ENCODE peak calls at places on chromosomes 6 and 20, in five cellular contexts. T is HEK293T, R is SK-N-SH, U is HepG2, I is K562. M is an unnamed sample.

GRCh38 chr20:3871549-3872265 is 17.5 kb upstream of the PANK2 start:
- DNase-seq in T (no peak), R (no peak), U (peak; percentile 44), I (peak; percentile 30), M (no peak)

GRCh38 chr20:11159728-11160127 is 485.9 kb upstream of the JAG1 start:
- DNase-seq in T (no peak), R (no peak), U (no peak), I (no peak), M (peak; percentile 23)

GRCh38 chr6:164124473-164124872 is 710.0 kb downstream of the QKI start:
- DNase-seq in T (no peak), R (no peak), U (no peak), I (no peak), M (no peak)

GRCh38 chr6:31907158-31907813 is 5.4 kb upstream of the ZBTB12 start:
- DNase-seq in T (no peak), R (no peak), U (peak; percentile 86), I (no peak), M (no peak)

GRCh38 chr6:7765575-7766325 is 39.9 kb downstream of the BMP6 start:
- DNase-seq in T (no peak), R (no peak), U (no peak), I (no peak), M (no peak)

GRCh38 chr6:43941174-43941573 is 171.2 kb downstream of the VEGFA start:
- DNase-seq in T (no peak), R (no peak), U (no peak), I (no peak), M (no peak)

GRCh38 chr6:119467478-119468081 is 118.0 kb upstream of the MAN1A1 start:
- DNase-seq in T (no peak), R (no peak), U (no peak), I (no peak), M (no peak)

GRCh38 chr6:76682842-76683241 is 610.4 kb upstream of the IMPG1 start:
- DNase-seq in T (peak; percentile 6), R (no peak), U (peak; percentile 2), I (no peak), M (no peak)

GRCh38 chr20:37615507-37616425 is 78.1 kb upstream of the CTNNBL1 start:
- DNase-seq in T (peak; percentile 64), R (peak; percentile 53), U (peak; percentile 62), I (peak; percentile 69), M (no peak)

GRCh38 chr6:1678966-1679690 is 69.4 kb downstream of the FOXC1 start:
- DNase-seq in T (no peak), R (no peak), U (peak; percentile 68), I (no peak), M (no peak)

GRCh38 chr6:31139599-31139998 is 733 bp upstream of the PSORS1C2 start:
- DNase-seq in T (no peak), R (no peak), U (no peak), I (no peak), M (no peak)

GRCh38 chr6:5151955-5152401 is 66.8 kb downstream of the PPP1R3G start:
- DNase-seq in T (no peak), R (no peak), U (no peak), I (no peak), M (no peak)

GRCh38 chr6:139556532-139556931 is 182.1 kb upstream of the CITED2 start:
- DNase-seq in T (no peak), R (no peak), U (no peak), I (no peak), M (no peak)

GRCh38 chr6:144350176-144350575 is 65.0 kb downstream of the UTRN start:
- DNase-seq in T (no peak), R (no peak), U (no peak), I (no peak), M (no peak)

GRCh38 chr20:47273591-47274235 is 82.8 kb downstream of the ZMYND8 start:
- DNase-seq in T (no peak), R (no peak), U (no peak), I (no peak), M (no peak)

GRCh38 chr20:39082686-39083085 is 120.5 kb downstream of the DHX35 start:
- DNase-seq in T (no peak), R (no peak), U (no peak), I (no peak), M (no peak)

GRCh38 chr6:104473021-104473429 is 386.7 kb downstream of the HACE1 start:
- DNase-seq in T (no peak), R (no peak), U (no peak), I (no peak), M (no peak)

GRCh38 chr20:8808180-8808535 is 260.7 kb upstream of the PLCB4 start:
- DNase-seq in T (no peak), R (no peak), U (no peak), I (no peak), M (no peak)

GRCh38 chr20:63130654-63131577 is 85.0 kb downstream of the YTHDF1 start:
- DNase-seq in T (no peak), R (no peak), U (no peak), I (no peak), M (no peak)

GRCh38 chr20:50449789-50450492 is 60.2 kb upstream of the PTPN1 start:
- DNase-seq in T (no peak), R (no peak), U (no peak), I (no peak), M (peak; percentile 40)

GRCh38 chr20:24985802-24986201 is 6.7 kb downstream of the APMAP start:
- DNase-seq in T (no peak), R (no peak), U (no peak), I (no peak), M (no peak)

GRCh38 chr6:137589067-137589848 is 95.1 kb upstream of the OLIG3 start:
- DNase-seq in T (peak; percentile 53), R (peak; percentile 29), U (peak; percentile 92), I (peak; percentile 69), M (peak; percentile 74)

GRCh38 chr20:38764563-38765355 is 16.5 kb downstream of the ACTR5 start:
- DNase-seq in T (no peak), R (no peak), U (peak; percentile 35), I (no peak), M (no peak)

GRCh38 chr6:25991785-25992412 is 29.3 kb downstream of the TRIM38 start:
- DNase-seq in T (peak; percentile 38), R (peak; percentile 74), U (peak; percentile 64), I (peak; percentile 77), M (peak; percentile 48)

GRCh38 chr6:64411226-64411625 is 775.6 kb downstream of the PHF3 start:
- DNase-seq in T (no peak), R (no peak), U (no peak), I (no peak), M (no peak)

GRCh38 chr6:163943647-163944395 is 529.3 kb downstream of the QKI start:
- DNase-seq in T (no peak), R (no peak), U (no peak), I (no peak), M (no peak)

GRCh38 chr6:680204-680603 is 12.7 kb downstream of the EXOC2 start:
- DNase-seq in T (no peak), R (no peak), U (no peak), I (no peak), M (no peak)

GRCh38 chr6:4599924-4600323 is 176.3 kb upstream of the CDYL start:
- DNase-seq in T (no peak), R (no peak), U (peak; percentile 28), I (no peak), M (no peak)

GRCh38 chr20:48682529-48683385 is 145.0 kb downstream of the PREX1 start:
- DNase-seq in T (peak; percentile 41), R (peak; percentile 93), U (peak; percentile 60), I (peak; percentile 68), M (no peak)

GRCh38 chr20:24998631-24999445 is 6.3 kb upstream of the APMAP start:
- DNase-seq in T (no peak), R (no peak), U (no peak), I (no peak), M (no peak)

GRCh38 chr6:151254451-151255081 is 14.8 kb downstream of the AKAP12 start:
- DNase-seq in T (no peak), R (no peak), U (no peak), I (no peak), M (no peak)

GRCh38 chr6:161373905-161374451 is 100.1 kb upstream of the AGPAT4 start:
- DNase-seq in T (peak; percentile 76), R (peak; percentile 78), U (peak; percentile 53), I (peak; percentile 78), M (no peak)

GRCh38 chr6:15330174-15330934 is 84.5 kb downstream of the JARID2 start:
- DNase-seq in T (no peak), R (no peak), U (no peak), I (no peak), M (no peak)
- TF ChIP-seq FOXM1 in T (no peak), R (no peak), U (no peak), I (no peak), M (no peak)

DNA sequence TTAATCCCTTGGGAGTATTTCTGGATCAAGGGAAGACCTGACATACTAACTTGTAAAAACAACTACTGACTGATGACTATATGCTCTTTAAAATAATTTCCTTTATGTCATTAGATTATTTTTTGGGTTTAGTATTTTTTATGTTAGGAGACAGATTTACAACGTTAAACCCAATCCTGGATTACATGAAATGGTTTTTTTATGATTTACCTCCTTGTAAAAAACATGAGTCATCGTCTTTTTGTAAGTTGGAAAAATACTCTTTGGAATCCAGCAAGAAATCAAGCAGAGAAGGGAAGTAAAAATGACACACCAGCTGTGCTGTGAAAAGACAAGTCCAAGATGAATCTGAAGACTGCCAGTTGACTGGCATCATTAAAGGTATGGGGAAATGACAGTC is 6.7 kb downstream of the STK4 start:
- DNase-seq in T (no peak), R (no peak), U (no peak), I (no peak), M (no peak)
- TF ChIP-seq FOXM1 in T (no peak), R (no peak), U (no peak), I (no peak), M (no peak)

DNA sequence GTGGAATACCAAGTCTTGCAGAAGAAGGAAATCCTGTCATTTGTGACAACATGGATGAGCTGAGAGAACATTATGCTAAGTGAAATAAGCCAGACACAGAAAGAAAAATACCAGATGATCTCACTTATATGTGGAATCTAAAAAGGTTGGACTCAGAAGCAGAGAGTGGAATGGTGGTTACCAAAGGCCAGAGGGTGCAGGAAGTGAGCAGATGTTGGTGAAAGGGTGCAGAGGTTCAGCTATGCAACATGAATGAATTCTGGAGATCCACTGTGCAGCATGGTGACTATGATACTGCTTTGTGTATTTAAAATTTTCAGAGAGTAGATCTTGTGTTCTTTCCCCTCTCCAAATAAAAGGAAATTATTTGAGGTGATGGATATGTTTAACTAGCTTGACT is 10.9 kb upstream of the SLC22A1 start:
- DNase-seq in T (no peak), R (no peak), U (no peak), I (no peak), M (no peak)
- TF ChIP-seq FOXM1 in T (no peak), R (no peak), U (no peak), I (no peak), M (no peak)

GRCh38 chr6:81612136-81612535 is 140.3 kb downstream of the TENT5A start:
- DNase-seq in T (no peak), R (no peak), U (no peak), I (no peak), M (no peak)

GRCh38 chr6:81608776-81609175 is 143.7 kb downstream of the TENT5A start:
- DNase-seq in T (no peak), R (no peak), U (no peak), I (no peak), M (no peak)

GRCh38 chr6:81613606-81614005 is 138.9 kb downstream of the TENT5A start:
- DNase-seq in T (no peak), R (no peak), U (no peak), I (no peak), M (no peak)

GRCh38 chr6:81609736-81610135 is 142.7 kb downstream of the TENT5A start:
- DNase-seq in T (no peak), R (no peak), U (no peak), I (no peak), M (no peak)

GRCh38 chr6:81614292-81614691 is 138.2 kb downstream of the TENT5A start:
- DNase-seq in T (no peak), R (no peak), U (peak; percentile 13), I (no peak), M (no peak)
- TF ChIP-seq FOXM1 in T (no peak), R (no peak), U (no peak), I (no peak), M (no peak)